ENCODE peak calls at places on chromosomes 7 and 10, in four cellular contexts. G is left ventricle myocardium inferior, M is ovary, F is HFF-Myc. A is an unnamed sample.

GRCh38 chr7:29937132-29937531 is 52.5 kb downstream of the SCRN1 start:
- DNase-seq in G (no peak), F (no peak), M (no peak), A (no peak)

GRCh38 chr10:58706836-58707235 is 194.2 kb downstream of the BICC1 start:
- DNase-seq in G (no peak), F (no peak), M (no peak), A (no peak)

GRCh38 chr10:103431902-103432301 is 20.3 kb downstream of the CALHM2 start:
- DNase-seq in G (no peak), M (no peak), F (no peak), A (no peak)

GRCh38 chr10:137606-138005 is 2.4 kb downstream of the ZMYND11 start:
- DNase-seq in M (no peak), G (no peak), F (no peak), A (peak; percentile 36)

GRCh38 chr10:80472234-80473095 is 18.4 kb downstream of the TSPAN14 start:
- DNase-seq in F (no peak), M (no peak), G (no peak), A (no peak)

GRCh38 chr7:128164061-128164954 is 76.8 kb upstream of the LEP start:
- DNase-seq in M (no peak), G (no peak), F (no peak), A (peak; percentile 2)

GRCh38 chr10:86950349-86950748 is 7.1 kb downstream of the MMRN2 start:
- DNase-seq in G (no peak), F (no peak), M (no peak), A (no peak)

GRCh38 chr7:106623846-106624245 is 37.1 kb downstream of the CCDC71L start:
- DNase-seq in G (no peak), F (no peak), M (no peak), A (peak; percentile 70)

GRCh38 chr7:77657427-77658331 is 38.6 kb upstream of the RSBN1L start:
- DNase-seq in G (no peak), M (no peak), F (no peak), A (peak; percentile 16)

GRCh38 chr7:155953501-155953778 is 141.2 kb upstream of the SHH start:
- DNase-seq in M (no peak), G (no peak), F (no peak), A (no peak)

GRCh38 chr10:119049777-119050176 is 20.3 kb downstream of the NANOS1 start:
- DNase-seq in G (no peak), F (no peak), M (no peak), A (no peak)

GRCh38 chr10:15856328-15857000 is 3.8 kb downstream of the MINDY3 start:
- DNase-seq in F (no peak), G (no peak), M (no peak), A (no peak)

GRCh38 chr7:55508301-55509011 is 63.8 kb downstream of the VOPP1 start:
- DNase-seq in G (no peak), M (no peak), F (no peak), A (no peak)

GRCh38 chr7:5695709-5696345 is 85.6 kb downstream of the RNF216 start:
- DNase-seq in M (peak; percentile 70), F (no peak), G (no peak), A (no peak)

GRCh38 chr7:52502281-52502680 is 533.2 kb upstream of the POM121L12 start:
- DNase-seq in F (no peak), M (no peak), G (no peak), A (no peak)

GRCh38 chr10:69659286-69660027 is 29.4 kb downstream of the FAM241B start:
- DNase-seq in F (no peak), M (no peak), G (no peak), A (no peak)

GRCh38 chr10:61623101-61623500 is 39.6 kb upstream of the CABCOCO1 start:
- DNase-seq in F (no peak), G (no peak), M (no peak), A (no peak)

GRCh38 chr7:8274589-8274988 is 12.6 kb upstream of the ICA1 start:
- DNase-seq in M (no peak), G (no peak), F (no peak), A (no peak)

GRCh38 chr10:69631566-69631965 is 1.5 kb downstream of the FAM241B start:
- DNase-seq in F (no peak), M (no peak), G (no peak), A (no peak)

GRCh38 chr7:109529712-109530111 is 960.0 kb downstream of the DNAJB9 start:
- DNase-seq in M (no peak), G (no peak), F (no peak), A (no peak)

GRCh38 chr10:100828744-100829102 is 83.3 kb downstream of the PAX2 start:
- DNase-seq in M (no peak), G (no peak), F (no peak), A (no peak)

GRCh38 chr7:114986805-114987204 is 64.9 kb downstream of the MDFIC start:
- DNase-seq in F (no peak), G (no peak), M (no peak), A (no peak)

GRCh38 chr7:115136796-115137443 is 215.0 kb downstream of the MDFIC start:
- DNase-seq in F (no peak), G (no peak), M (no peak), A (no peak)

GRCh38 chr10:100970914-100971811 is 1.9 kb downstream of the SEMA4G start:
- DNase-seq in M (no peak), F (no peak), G (no peak), A (no peak)

DNA sequence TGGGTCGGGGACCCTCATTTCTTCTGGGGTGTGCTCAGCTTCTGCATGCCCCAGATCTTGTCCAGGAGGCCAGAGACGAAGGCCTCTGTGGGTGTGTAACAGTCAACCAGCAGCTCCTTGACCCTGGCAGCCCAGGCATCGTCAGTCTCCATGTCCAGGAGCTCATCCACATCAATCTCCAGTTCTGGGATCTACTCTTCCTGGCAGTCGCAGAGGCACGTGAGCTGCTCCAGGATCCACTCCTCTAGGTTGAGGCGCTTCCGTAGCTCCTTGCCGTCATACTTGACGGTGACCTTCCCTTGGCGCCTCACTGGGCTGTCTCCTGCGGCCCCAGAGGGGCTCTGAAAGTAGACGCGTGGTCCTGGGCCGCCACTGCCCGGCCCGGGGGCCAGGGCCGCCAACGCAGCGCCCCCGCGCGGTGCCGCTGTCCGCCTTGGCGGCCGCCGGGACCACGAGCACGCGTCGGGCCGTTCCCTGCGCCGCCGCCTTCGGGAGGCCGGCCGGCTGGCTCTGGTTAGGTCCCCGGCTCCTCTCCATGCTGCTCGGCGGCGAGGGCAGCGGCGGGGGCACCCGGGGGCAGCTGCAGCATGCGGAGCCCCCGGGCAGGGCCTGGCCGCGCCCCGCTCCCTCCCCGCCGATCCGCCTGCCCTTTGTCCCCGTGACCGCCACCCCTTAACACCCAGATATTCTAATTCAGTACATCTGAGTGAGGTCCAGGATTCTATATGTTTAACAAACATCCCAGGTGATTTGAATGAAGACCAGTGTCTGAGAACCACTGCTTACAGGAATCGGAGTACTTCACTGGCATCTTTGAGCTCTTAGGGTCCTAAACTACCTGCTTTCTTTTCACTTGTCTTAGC is 170.5 kb downstream of the SEPTIN7 start:
- DNase-seq in G (no peak), M (no peak), F (no peak), A (no peak)
- TF ChIP-seq CTCF in G (peak; percentile 54), M (no peak), F (no peak), A (no peak)

DNA sequence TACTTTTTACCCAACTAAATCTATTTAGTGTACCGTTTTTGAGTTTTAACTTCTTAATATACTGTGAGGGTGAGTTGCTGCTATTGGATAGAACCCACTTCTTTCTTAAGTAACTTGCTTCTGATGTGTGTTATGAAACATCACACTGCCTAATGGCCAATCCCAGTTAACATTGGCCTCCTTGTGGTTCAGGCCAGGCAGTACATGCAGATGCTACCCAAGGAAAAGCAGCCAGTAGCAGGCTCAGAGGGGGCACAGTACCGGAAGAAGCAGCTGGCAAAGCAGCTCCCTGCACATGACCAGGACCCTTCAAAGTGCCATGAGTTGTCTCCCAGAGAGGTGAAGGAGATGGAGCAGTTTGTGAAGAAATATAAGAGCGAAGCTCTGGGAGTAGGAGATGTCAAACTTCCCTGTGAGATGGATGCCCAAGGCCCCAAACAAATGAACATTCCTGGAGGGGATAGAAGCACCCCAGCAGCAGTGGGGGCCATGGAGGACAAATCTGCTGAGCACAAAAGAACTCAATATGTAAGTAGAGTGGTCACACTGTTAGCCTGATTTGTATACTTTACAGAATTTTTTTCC is 39.7 kb downstream of the TES start:
- DNase-seq in G (no peak), F (no peak), M (no peak), A (no peak)
- TF ChIP-seq CTCF in G (peak; percentile 56), F (peak; percentile 61), M (no peak), A (peak; percentile 58)

GRCh38 chr10:47152861-47153349 is 147.1 kb upstream of the GDF10 start:
- DNase-seq in G (no peak), M (no peak), F (no peak), A (no peak)
- TF ChIP-seq CTCF in G (peak; percentile 33), M (no peak), F (no peak), A (no peak)

DNA sequence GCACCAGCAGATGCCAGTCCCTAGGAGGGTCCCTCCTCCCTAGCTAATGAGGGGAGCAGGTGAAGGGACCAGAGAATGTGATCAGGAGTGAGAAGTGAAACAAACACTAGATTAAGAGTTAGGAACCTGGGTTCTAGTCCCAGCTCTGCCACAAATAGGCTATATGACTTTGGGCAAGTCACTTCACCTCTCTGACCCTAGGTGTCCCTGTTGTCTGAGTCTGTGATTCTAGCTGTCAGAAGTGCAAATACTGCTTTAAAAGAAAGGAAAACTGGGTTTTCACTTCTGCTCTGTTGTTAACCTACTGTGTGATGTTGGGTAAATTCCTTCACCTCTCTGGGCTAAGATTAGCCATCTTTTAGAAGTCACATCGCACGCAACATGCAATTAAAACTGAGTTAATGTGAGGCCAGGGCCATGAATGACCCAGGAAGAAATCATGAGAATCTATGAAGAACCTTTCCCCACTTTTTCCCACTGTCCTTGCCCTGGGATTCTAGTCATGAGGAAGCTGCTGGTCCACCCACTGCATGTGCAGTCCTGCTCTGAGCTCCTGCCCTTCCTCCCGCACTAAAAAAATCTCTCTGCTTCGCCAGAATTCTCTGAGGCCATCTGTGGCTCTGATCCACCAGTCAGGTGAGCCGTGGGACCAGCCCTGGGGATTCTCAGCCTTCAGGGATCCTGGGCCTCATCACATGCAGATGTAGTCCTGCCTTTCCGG is 181.8 kb downstream of the PLXNA4 start:
- DNase-seq in F (no peak), G (no peak), M (no peak), A (no peak)
- TF ChIP-seq CTCF in F (no peak), G (peak; percentile 51), M (no peak), A (no peak)

DNA sequence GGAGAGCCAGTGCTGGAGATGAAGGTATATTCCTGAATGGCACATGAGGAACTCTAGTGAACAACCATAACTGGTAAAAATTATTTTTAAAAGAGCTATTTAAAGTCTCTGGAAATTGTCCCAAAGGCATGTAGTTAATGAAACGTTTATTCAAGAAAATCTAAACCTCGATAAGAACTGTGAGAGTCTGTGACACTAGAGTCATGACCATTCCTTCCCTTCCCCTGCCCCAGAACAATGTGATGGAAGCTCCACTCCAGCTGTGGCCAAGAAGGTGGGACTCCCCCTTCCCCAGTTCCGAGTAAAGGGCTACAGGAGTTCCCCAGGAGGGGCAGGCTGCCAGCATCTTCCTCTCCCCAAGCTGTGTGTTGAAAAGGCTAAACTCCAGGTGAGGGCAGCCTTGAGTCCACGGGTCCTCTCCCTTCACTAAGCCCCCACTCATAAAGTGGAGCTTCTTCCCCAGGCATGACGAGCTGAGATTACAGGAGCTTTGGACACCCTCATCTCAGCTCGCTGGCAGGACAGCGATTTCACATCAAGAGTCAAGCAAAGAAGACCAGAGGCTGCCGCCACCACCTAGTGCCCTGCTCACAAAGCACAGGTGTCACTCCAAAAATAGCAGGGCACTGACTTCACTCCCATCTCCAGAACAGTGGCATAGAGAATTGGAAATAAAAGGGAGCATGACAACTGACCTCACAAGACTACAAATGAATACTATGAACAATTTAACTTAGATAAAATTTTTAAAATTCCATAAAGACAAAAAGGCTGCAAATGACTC is 68.5 kb downstream of the NHLRC2 start:
- DNase-seq in F (no peak), G (no peak), M (no peak), A (no peak)
- TF ChIP-seq CTCF in F (no peak), G (peak; percentile 37), M (no peak), A (no peak)

GRCh38 chr7:138919256-138919655 is 61.9 kb downstream of the KIAA1549 start:
- DNase-seq in F (no peak), G (no peak), M (no peak), A (no peak)
- TF ChIP-seq CTCF in F (no peak), G (no peak), M (no peak), A (no peak)

A was measured in AG04449.